ENCODE peak calls at places on chromosome 2, in eight cellular contexts. H, G, Q, L, F, K, P and M are unnamed samples.
A peak's percentile ranks its signal among the peaks of the same experiment; 100 is the strongest.

GRCh38 chr2:54088191-54088634 is 27.2 kb upstream of the ACYP2 start:
- DNase-seq in H (no peak), G (no peak), Q (no peak), L (no peak), F (no peak), K (peak; percentile 36), P (no peak), M (no peak)

GRCh38 chr2:233075966-233076339 is 15.8 kb downstream of the INPP5D start:
- DNase-seq in H (peak; percentile 68), G (no peak), Q (no peak), L (peak; percentile 37), F (no peak), K (no peak), P (peak; percentile 82), M (no peak)

GRCh38 chr2:207337234-207338219 is 171.8 kb upstream of the KLF7 start:
- DNase-seq in H (no peak), G (no peak), Q (no peak), L (no peak), F (peak; percentile 100), K (no peak), P (peak; percentile 77), M (no peak)

GRCh38 chr2:6993230-6993640 is 76.0 kb downstream of the RNF144A start:
- DNase-seq in H (no peak), G (no peak), Q (peak; percentile 58), L (no peak), F (no peak), K (no peak), P (no peak), M (no peak)

GRCh38 chr2:68452168-68452890 is 14.8 kb downstream of the FBXO48 start:
- DNase-seq in H (peak; percentile 64), G (no peak), Q (no peak), L (no peak), F (no peak), K (no peak), P (no peak), M (no peak)

GRCh38 chr2:178324072-178324471 is 126.9 kb downstream of the PRKRA start:
- DNase-seq in H (no peak), G (no peak), Q (peak; percentile 18), L (no peak), F (no peak), K (no peak), P (no peak), M (no peak)

GRCh38 chr2:11701831-11702301 is 31.9 kb upstream of the NTSR2 start:
- DNase-seq in H (no peak), G (no peak), Q (no peak), L (no peak), F (no peak), K (no peak), P (no peak), M (no peak)

GRCh38 chr2:31023550-31023949 is 114.7 kb downstream of the GALNT14 start:
- DNase-seq in H (no peak), G (no peak), Q (no peak), L (no peak), F (no peak), K (no peak), P (no peak), M (no peak)

GRCh38 chr2:159640176-159640575 is 23.8 kb upstream of the BAZ2B start:
- DNase-seq in H (no peak), G (no peak), Q (no peak), L (no peak), F (no peak), K (peak; percentile 68), P (no peak), M (no peak)

GRCh38 chr2:226310081-226310625 is 489.5 kb downstream of the IRS1 start:
- DNase-seq in H (no peak), G (no peak), Q (no peak), L (no peak), F (no peak), K (peak; percentile 29), P (no peak), M (no peak)

GRCh38 chr2:126739093-126739492 is 83.1 kb downstream of the GYPC start:
- DNase-seq in H (no peak), G (no peak), Q (no peak), L (no peak), F (no peak), K (no peak), P (no peak), M (no peak)

GRCh38 chr2:217045725-217046475 is 186.0 kb upstream of the TNP1 start:
- DNase-seq in H (no peak), G (no peak), Q (no peak), L (no peak), F (no peak), K (peak; percentile 30), P (no peak), M (no peak)

GRCh38 chr2:27356056-27356381 is 545 bp downstream of the GTF3C2 start:
- DNase-seq in H (no peak), G (peak; percentile 64), Q (peak; percentile 61), L (no peak), F (peak; percentile 61), K (peak; percentile 65), P (no peak), M (peak; percentile 77)

GRCh38 chr2:171227066-171227782 is 66.5 kb upstream of the TLK1 start:
- DNase-seq in H (no peak), G (no peak), Q (no peak), L (no peak), F (peak; percentile 39), K (no peak), P (no peak), M (no peak)

GRCh38 chr2:21118302-21118920 is 5.4 kb upstream of the TDRD15 start:
- DNase-seq in H (no peak), G (no peak), Q (no peak), L (no peak), F (peak; percentile 11), K (peak; percentile 57), P (peak; percentile 59), M (peak; percentile 67)

GRCh38 chr2:120552800-120553471 is 182.7 kb upstream of the GLI2 start:
- DNase-seq in H (no peak), G (peak; percentile 89), Q (peak; percentile 90), L (peak; percentile 90), F (peak; percentile 81), K (no peak), P (peak; percentile 37), M (peak; percentile 89)

GRCh38 chr2:37615808-37616673 is 55.4 kb downstream of the CDC42EP3 start:
- DNase-seq in H (peak; percentile 67), G (no peak), Q (peak; percentile 25), L (no peak), F (no peak), K (peak; percentile 13), P (peak; percentile 18), M (peak; percentile 32)

GRCh38 chr2:211455225-211455841 is 898.9 kb downstream of the CPS1 start:
- DNase-seq in H (no peak), G (no peak), Q (no peak), L (no peak), F (peak; percentile 24), K (peak; percentile 81), P (peak; percentile 33), M (no peak)

GRCh38 chr2:148524519-148524919 is 120.0 kb upstream of the EPC2 start:
- DNase-seq in H (peak; percentile 84), G (no peak), Q (no peak), L (no peak), F (no peak), K (no peak), P (no peak), M (no peak)

GRCh38 chr2:7014201-7014640 is 97.0 kb downstream of the RNF144A start:
- DNase-seq in H (peak; percentile 18), G (no peak), Q (no peak), L (no peak), F (no peak), K (peak; percentile 36), P (no peak), M (no peak)

GRCh38 chr2:118000041-118000440 is 13.8 kb downstream of the CCDC93 start:
- DNase-seq in H (no peak), G (no peak), Q (no peak), L (no peak), F (no peak), K (no peak), P (no peak), M (no peak)

GRCh38 chr2:117997872-117998454 is 15.9 kb downstream of the CCDC93 start:
- DNase-seq in H (no peak), G (no peak), Q (no peak), L (no peak), F (no peak), K (no peak), P (no peak), M (no peak)

GRCh38 chr2:117994729-117995128 is 19.1 kb downstream of the CCDC93 start:
- DNase-seq in H (no peak), G (no peak), Q (no peak), L (no peak), F (no peak), K (no peak), P (no peak), M (no peak)

GRCh38 chr2:117996525-117996924 is 17.3 kb downstream of the CCDC93 start:
- DNase-seq in H (no peak), G (no peak), Q (no peak), L (no peak), F (no peak), K (no peak), P (no peak), M (no peak)
- H3K36me3 ChIP-seq in H (peaks cover 74% of the 10 kb centered on the region), G (peaks cover 15% of the 10 kb centered on the region), Q (peaks cover 92% of the 10 kb centered on the region), L (peaks cover 92% of the 10 kb centered on the region), F (peaks cover 20% of the 10 kb centered on the region), K (peaks cover 97% of the 10 kb centered on the region), P (peaks cover 14% of the 10 kb centered on the region), M (no peaks in the 10 kb centered on the region)

GRCh38 chr2:238897122-238897880 is 49.4 kb downstream of the TWIST2 start:
- DNase-seq in H (no peak), G (no peak), Q (no peak), L (no peak), F (no peak), K (no peak), P (no peak), M (no peak)
- H3K4me1 ChIP-seq in H (no peaks in the 10 kb centered on the region), G (no peaks in the 10 kb centered on the region), Q (no peaks in the 10 kb centered on the region), L (peaks cover 30% of the 10 kb centered on the region), F (no peaks in the 10 kb centered on the region), K (peaks cover 95% of the 10 kb centered on the region), P (no peaks in the 10 kb centered on the region), M (peaks cover 2% of the 10 kb centered on the region)

DNA sequence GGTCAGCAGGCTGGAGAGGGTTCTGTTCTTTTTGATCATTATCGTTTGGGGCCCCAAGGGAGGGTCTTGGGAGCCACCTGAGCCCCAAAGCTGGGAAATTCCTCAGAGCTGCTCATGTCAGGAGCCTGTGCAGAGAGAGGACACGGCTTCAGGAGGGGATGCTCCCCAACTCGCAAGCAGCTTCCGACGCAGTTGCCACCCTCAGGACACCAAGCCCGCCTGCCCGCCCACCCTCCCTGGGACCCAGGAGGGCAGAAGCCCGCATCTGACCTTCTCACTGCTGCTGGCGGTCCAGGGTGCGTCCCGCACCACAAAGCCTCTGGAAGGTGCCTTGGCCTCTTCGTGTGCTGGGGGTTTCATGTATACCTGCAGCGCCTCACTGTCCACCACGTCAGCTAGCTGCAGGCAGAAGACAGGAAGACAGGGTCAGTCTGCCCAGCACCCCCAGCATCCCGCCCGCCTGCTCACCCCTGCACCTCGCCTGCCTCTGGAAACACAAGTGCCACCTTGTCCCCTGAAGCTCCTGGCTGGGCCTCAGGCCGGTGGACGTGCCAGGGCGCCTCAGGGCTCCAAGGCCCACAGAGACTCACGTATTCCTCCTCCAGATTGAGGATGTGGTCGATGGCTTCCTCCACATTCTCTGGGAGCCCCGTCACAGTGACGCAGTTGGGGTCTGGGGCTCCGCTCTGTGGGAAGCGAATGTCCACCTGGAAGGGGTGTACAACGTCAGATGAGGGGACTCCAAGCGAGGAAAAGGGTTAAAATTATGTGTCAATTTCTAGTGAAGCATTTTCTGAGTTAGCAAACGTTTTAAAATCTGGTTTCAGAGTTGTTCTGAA is 41.3 kb downstream of the ANO7 start:
- DNase-seq in H (no peak), G (peak; percentile 55), Q (no peak), L (no peak), F (no peak), K (no peak), P (no peak), M (no peak)
- H3K36me3 ChIP-seq in H (peaks cover 50% of the 10 kb centered on the region), G (peaks cover 68% of the 10 kb centered on the region), Q (peaks cover 98% of the 10 kb centered on the region), L (peaks cover 89% of the 10 kb centered on the region), F (peaks cover 41% of the 10 kb centered on the region), K (peaks cover 94% of the 10 kb centered on the region), P (no peaks in the 10 kb centered on the region), M (peaks cover 26% of the 10 kb centered on the region)

GRCh38 chr2:204274991-204275390 is 270.3 kb upstream of the PARD3B start:
- DNase-seq in H (no peak), G (no peak), Q (no peak), L (no peak), F (no peak), K (no peak), P (no peak), M (no peak)
- H3K4me1 ChIP-seq in H (no peaks in the 10 kb centered on the region), G (no peaks in the 10 kb centered on the region), Q (peaks cover 6% of the 10 kb centered on the region), L (peaks cover 6% of the 10 kb centered on the region), F (no peaks in the 10 kb centered on the region), K (peaks cover 8% of the 10 kb centered on the region), P (no peaks in the 10 kb centered on the region), M (no peaks in the 10 kb centered on the region)